ENCODE peak calls at places on chromosome 9, in eight cellular contexts. One of them, this sample, is unnamed.
A peak's percentile ranks its signal among the peaks of the same experiment; 100 is the strongest.

GRCh38 chr9:96491079-96491879 is 41.3 kb downstream of the HABP4 start:
- DNase-seq in fibroblast of lung: peak; percentile 79
- DNase-seq in GM06990: no peak
- DNase-seq in spleen: no peak
- DNase-seq in kidney: no peak
- DNase-seq in effector memory CD4-positive, alpha-beta T cell: no peak
- DNase-seq in colonic mucosa: no peak
- DNase-seq in PC-9: no peak
- DNase-seq in this sample: no peak

GRCh38 chr9:117184173-117184572 is 230.7 kb downstream of the ASTN2 start:
- DNase-seq in effector memory CD4-positive, alpha-beta T cell: no peak
- DNase-seq in GM06990: no peak
- DNase-seq in colonic mucosa: no peak
- DNase-seq in spleen: no peak
- DNase-seq in kidney: no peak
- DNase-seq in PC-9: no peak
- DNase-seq in fibroblast of lung: no peak
- DNase-seq in this sample: no peak

GRCh38 chr9:29966247-29966646 is 2393.0 kb upstream of the C9orf72 start:
- DNase-seq in GM06990: no peak
- DNase-seq in spleen: no peak
- DNase-seq in kidney: no peak
- DNase-seq in PC-9: peak; percentile 4
- DNase-seq in effector memory CD4-positive, alpha-beta T cell: no peak
- DNase-seq in colonic mucosa: no peak
- DNase-seq in fibroblast of lung: no peak
- DNase-seq in this sample: peak; percentile 3

GRCh38 chr9:581673-582497 is 259.6 kb upstream of the DMRT1 start:
- DNase-seq in PC-9: no peak
- DNase-seq in spleen: no peak
- DNase-seq in fibroblast of lung: no peak
- DNase-seq in colonic mucosa: no peak
- DNase-seq in kidney: no peak
- DNase-seq in effector memory CD4-positive, alpha-beta T cell: no peak
- DNase-seq in GM06990: no peak
- DNase-seq in this sample: no peak

GRCh38 chr9:7154003-7154619 is 396.3 kb downstream of the KDM4C start:
- DNase-seq in fibroblast of lung: no peak
- DNase-seq in kidney: no peak
- DNase-seq in effector memory CD4-positive, alpha-beta T cell: no peak
- DNase-seq in GM06990: no peak
- DNase-seq in colonic mucosa: no peak
- DNase-seq in spleen: no peak
- DNase-seq in PC-9: no peak
- DNase-seq in this sample: no peak

GRCh38 chr9:15389173-15389572 is 33.5 kb upstream of the SNAPC3 start:
- DNase-seq in colonic mucosa: no peak
- DNase-seq in GM06990: no peak
- DNase-seq in fibroblast of lung: no peak
- DNase-seq in effector memory CD4-positive, alpha-beta T cell: no peak
- DNase-seq in spleen: no peak
- DNase-seq in PC-9: no peak
- DNase-seq in kidney: no peak
- DNase-seq in this sample: peak; percentile 34

GRCh38 chr9:1869843-1870242 is 145.3 kb upstream of the SMARCA2 start:
- DNase-seq in spleen: no peak
- DNase-seq in PC-9: peak; percentile 1
- DNase-seq in fibroblast of lung: no peak
- DNase-seq in GM06990: peak; percentile 28
- DNase-seq in kidney: no peak
- DNase-seq in colonic mucosa: peak; percentile 20
- DNase-seq in effector memory CD4-positive, alpha-beta T cell: no peak
- DNase-seq in this sample: no peak

GRCh38 chr9:15293727-15294405 is 13.2 kb downstream of the TTC39B start:
- DNase-seq in spleen: no peak
- DNase-seq in effector memory CD4-positive, alpha-beta T cell: peak; percentile 30
- DNase-seq in PC-9: no peak
- DNase-seq in kidney: no peak
- DNase-seq in fibroblast of lung: peak; percentile 54
- DNase-seq in colonic mucosa: no peak
- DNase-seq in GM06990: no peak
- DNase-seq in this sample: no peak

GRCh38 chr9:82147798-82148440 is 159.3 kb downstream of the SPATA31D1 start:
- DNase-seq in colonic mucosa: no peak
- DNase-seq in PC-9: no peak
- DNase-seq in GM06990: no peak
- DNase-seq in fibroblast of lung: no peak
- DNase-seq in effector memory CD4-positive, alpha-beta T cell: no peak
- DNase-seq in spleen: no peak
- DNase-seq in kidney: no peak
- DNase-seq in this sample: no peak

GRCh38 chr9:72894342-72894741 is 58.5 kb downstream of the ALDH1A1 start:
- DNase-seq in fibroblast of lung: peak; percentile 14
- DNase-seq in GM06990: no peak
- DNase-seq in spleen: no peak
- DNase-seq in kidney: no peak
- DNase-seq in PC-9: no peak
- DNase-seq in colonic mucosa: no peak
- DNase-seq in effector memory CD4-positive, alpha-beta T cell: no peak
- DNase-seq in this sample: peak; percentile 11

GRCh38 chr9:97696025-97696822 is 916 bp downstream of the XPA start:
- DNase-seq in kidney: no peak
- DNase-seq in effector memory CD4-positive, alpha-beta T cell: no peak
- DNase-seq in spleen: no peak
- DNase-seq in PC-9: no peak
- DNase-seq in colonic mucosa: no peak
- DNase-seq in fibroblast of lung: peak; percentile 41
- DNase-seq in GM06990: no peak
- DNase-seq in this sample: no peak

GRCh38 chr9:132201139-132201538 is 39.3 kb downstream of the NTNG2 start:
- DNase-seq in PC-9: no peak
- DNase-seq in spleen: no peak
- DNase-seq in kidney: no peak
- DNase-seq in GM06990: no peak
- DNase-seq in effector memory CD4-positive, alpha-beta T cell: no peak
- DNase-seq in fibroblast of lung: no peak
- DNase-seq in colonic mucosa: no peak
- DNase-seq in this sample: no peak

GRCh38 chr9:121372563-121373400 is 2.7 kb upstream of the STOM start:
- DNase-seq in spleen: no peak
- DNase-seq in fibroblast of lung: peak; percentile 83
- DNase-seq in GM06990: no peak
- DNase-seq in PC-9: no peak
- DNase-seq in kidney: no peak
- DNase-seq in effector memory CD4-positive, alpha-beta T cell: no peak
- DNase-seq in colonic mucosa: peak; percentile 49
- DNase-seq in this sample: no peak

GRCh38 chr9:22067196-22067595 is 58.1 kb upstream of the CDKN2B start:
- DNase-seq in kidney: no peak
- DNase-seq in PC-9: no peak
- DNase-seq in GM06990: no peak
- DNase-seq in fibroblast of lung: no peak
- DNase-seq in effector memory CD4-positive, alpha-beta T cell: no peak
- DNase-seq in colonic mucosa: no peak
- DNase-seq in spleen: no peak
- DNase-seq in this sample: no peak

GRCh38 chr9:115395511-115396021 is 277.6 kb upstream of the TNC start:
- DNase-seq in colonic mucosa: no peak
- DNase-seq in GM06990: no peak
- DNase-seq in spleen: no peak
- DNase-seq in kidney: no peak
- DNase-seq in fibroblast of lung: no peak
- DNase-seq in PC-9: no peak
- DNase-seq in effector memory CD4-positive, alpha-beta T cell: no peak
- DNase-seq in this sample: peak; percentile 54

GRCh38 chr9:69573666-69574456 is 98.3 kb downstream of the APBA1 start:
- DNase-seq in spleen: no peak
- DNase-seq in effector memory CD4-positive, alpha-beta T cell: no peak
- DNase-seq in colonic mucosa: no peak
- DNase-seq in PC-9: no peak
- DNase-seq in kidney: no peak
- DNase-seq in fibroblast of lung: peak; percentile 35
- DNase-seq in GM06990: no peak
- DNase-seq in this sample: peak; percentile 72

GRCh38 chr9:33344145-33344544 is 53.8 kb downstream of the NFX1 start:
- DNase-seq in fibroblast of lung: no peak
- DNase-seq in PC-9: no peak
- DNase-seq in GM06990: no peak
- DNase-seq in kidney: no peak
- DNase-seq in effector memory CD4-positive, alpha-beta T cell: no peak
- DNase-seq in spleen: no peak
- DNase-seq in colonic mucosa: no peak
- DNase-seq in this sample: no peak

GRCh38 chr9:33341182-33341581 is 50.9 kb downstream of the NFX1 start:
- DNase-seq in GM06990: no peak
- DNase-seq in colonic mucosa: no peak
- DNase-seq in PC-9: no peak
- DNase-seq in spleen: no peak
- DNase-seq in effector memory CD4-positive, alpha-beta T cell: no peak
- DNase-seq in kidney: no peak
- DNase-seq in fibroblast of lung: no peak
- DNase-seq in this sample: no peak

DNA sequence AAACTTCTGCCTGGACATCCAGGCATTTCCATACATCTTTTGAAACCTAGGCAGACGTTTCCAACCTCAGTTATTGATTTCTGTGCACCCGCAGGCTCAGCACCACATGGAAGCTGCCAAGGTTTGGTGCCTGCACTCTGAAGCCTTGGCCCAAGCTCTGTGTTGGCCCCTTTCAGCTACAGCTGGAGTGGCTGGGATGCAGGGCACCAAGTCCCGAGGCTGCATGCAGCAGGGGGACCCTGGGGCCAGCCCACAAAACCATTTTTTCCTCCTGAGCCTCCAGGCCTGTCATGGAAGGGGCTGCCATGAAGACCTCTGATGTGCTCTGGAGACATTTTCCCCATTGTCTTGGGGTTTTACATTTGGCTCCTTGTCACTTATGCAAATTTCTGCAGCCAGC is 49.9 kb downstream of the NFX1 start:
- DNase-seq in GM06990: no peak
- DNase-seq in colonic mucosa: no peak
- DNase-seq in fibroblast of lung: no peak
- DNase-seq in kidney: no peak
- DNase-seq in PC-9: no peak
- DNase-seq in spleen: no peak
- DNase-seq in effector memory CD4-positive, alpha-beta T cell: no peak
- DNase-seq in this sample: no peak
- H3K36me3 ChIP-seq in GM06990: peaks cover 21% of the 10 kb centered on the region
- H3K36me3 ChIP-seq in colonic mucosa: peaks cover 32% of the 10 kb centered on the region
- H3K36me3 ChIP-seq in fibroblast of lung: peaks cover 13% of the 10 kb centered on the region
- H3K36me3 ChIP-seq in kidney: peaks cover 38% of the 10 kb centered on the region
- H3K36me3 ChIP-seq in PC-9: peaks cover 25% of the 10 kb centered on the region
- H3K36me3 ChIP-seq in spleen: peaks cover 100% of the 10 kb centered on the region
- H3K36me3 ChIP-seq in effector memory CD4-positive, alpha-beta T cell: peaks cover 53% of the 10 kb centered on the region
- H3K36me3 ChIP-seq in this sample: peaks cover 67% of the 10 kb centered on the region

GRCh38 chr9:137182836-137183235 is 5.5 kb downstream of the ANAPC2 start:
- DNase-seq in kidney: no peak
- DNase-seq in GM06990: no peak
- DNase-seq in colonic mucosa: no peak
- DNase-seq in effector memory CD4-positive, alpha-beta T cell: no peak
- DNase-seq in spleen: no peak
- DNase-seq in PC-9: no peak
- DNase-seq in fibroblast of lung: no peak
- DNase-seq in this sample: no peak

GRCh38 chr9:137184881-137185660 is 3.3 kb downstream of the ANAPC2 start:
- DNase-seq in kidney: no peak
- DNase-seq in effector memory CD4-positive, alpha-beta T cell: no peak
- DNase-seq in PC-9: no peak
- DNase-seq in spleen: no peak
- DNase-seq in fibroblast of lung: no peak
- DNase-seq in GM06990: no peak
- DNase-seq in colonic mucosa: no peak
- DNase-seq in this sample: no peak

GRCh38 chr9:137186385-137186784 is 2.0 kb downstream of the ANAPC2 start:
- DNase-seq in GM06990: no peak
- DNase-seq in colonic mucosa: no peak
- DNase-seq in spleen: no peak
- DNase-seq in effector memory CD4-positive, alpha-beta T cell: no peak
- DNase-seq in PC-9: no peak
- DNase-seq in fibroblast of lung: no peak
- DNase-seq in kidney: no peak
- DNase-seq in this sample: no peak

GRCh38 chr9:137185921-137186320 is 2.4 kb downstream of the ANAPC2 start:
- DNase-seq in GM06990: no peak
- DNase-seq in fibroblast of lung: no peak
- DNase-seq in spleen: no peak
- DNase-seq in effector memory CD4-positive, alpha-beta T cell: no peak
- DNase-seq in kidney: no peak
- DNase-seq in PC-9: no peak
- DNase-seq in colonic mucosa: no peak
- DNase-seq in this sample: no peak

DNA sequence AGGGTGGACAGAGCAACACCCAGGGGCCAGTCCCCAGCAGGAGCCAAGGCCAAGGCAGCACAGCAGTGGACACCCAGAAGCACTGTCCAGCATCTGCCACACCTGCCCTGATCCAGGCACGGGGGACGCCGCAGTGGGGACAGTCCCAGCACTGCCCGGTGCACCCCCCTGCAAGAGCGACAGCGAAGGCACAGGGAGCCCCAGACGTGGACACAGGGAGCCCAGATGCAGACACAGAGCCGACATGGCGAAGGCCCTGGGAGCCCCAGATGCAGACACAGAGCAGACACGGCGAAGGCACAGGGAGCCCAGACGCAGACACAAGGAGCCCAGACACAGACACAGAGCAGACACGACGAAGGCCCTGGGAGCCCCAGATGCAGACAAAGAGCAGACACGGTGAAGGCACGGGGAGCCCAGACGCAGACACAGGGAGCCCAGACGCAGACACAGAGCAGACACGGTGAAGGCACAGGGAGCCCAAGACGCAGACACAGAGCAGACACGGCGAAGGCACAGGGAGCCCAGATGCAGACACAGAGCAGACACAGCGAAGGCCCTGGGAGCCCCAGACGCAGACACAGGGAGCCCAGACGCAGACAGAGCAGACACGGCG is 4.3 kb downstream of the ANAPC2 start:
- DNase-seq in effector memory CD4-positive, alpha-beta T cell: no peak
- DNase-seq in PC-9: no peak
- DNase-seq in fibroblast of lung: no peak
- DNase-seq in spleen: no peak
- DNase-seq in kidney: no peak
- DNase-seq in colonic mucosa: no peak
- DNase-seq in GM06990: no peak
- DNase-seq in this sample: no peak
- H3K36me3 ChIP-seq in effector memory CD4-positive, alpha-beta T cell: peaks cover 65% of the 10 kb centered on the region
- H3K36me3 ChIP-seq in PC-9: no peaks in the 10 kb centered on the region
- H3K36me3 ChIP-seq in fibroblast of lung: peaks cover 39% of the 10 kb centered on the region
- H3K36me3 ChIP-seq in spleen: peaks cover 85% of the 10 kb centered on the region
- H3K36me3 ChIP-seq in kidney: peaks cover 27% of the 10 kb centered on the region
- H3K36me3 ChIP-seq in colonic mucosa: peaks cover 3% of the 10 kb centered on the region
- H3K36me3 ChIP-seq in GM06990: peaks cover 41% of the 10 kb centered on the region
- H3K36me3 ChIP-seq in this sample: peaks cover 37% of the 10 kb centered on the region

GRCh38 chr9:130078547-130078946 is 24.8 kb downstream of the GPR107 start:
- DNase-seq in PC-9: no peak
- DNase-seq in kidney: no peak
- DNase-seq in colonic mucosa: no peak
- DNase-seq in fibroblast of lung: no peak
- DNase-seq in GM06990: no peak
- DNase-seq in spleen: no peak
- DNase-seq in effector memory CD4-positive, alpha-beta T cell: no peak
- DNase-seq in this sample: no peak
- H3K36me3 ChIP-seq in PC-9: peaks cover 27% of the 10 kb centered on the region
- H3K36me3 ChIP-seq in kidney: peaks cover 33% of the 10 kb centered on the region
- H3K36me3 ChIP-seq in colonic mucosa: peaks cover 15% of the 10 kb centered on the region
- H3K36me3 ChIP-seq in fibroblast of lung: peaks cover 11% of the 10 kb centered on the region
- H3K36me3 ChIP-seq in GM06990: peaks cover 11% of the 10 kb centered on the region
- H3K36me3 ChIP-seq in spleen: peaks cover 83% of the 10 kb centered on the region
- H3K36me3 ChIP-seq in effector memory CD4-positive, alpha-beta T cell: peaks cover 50% of the 10 kb centered on the region
- H3K36me3 ChIP-seq in this sample: peaks cover 38% of the 10 kb centered on the region

GRCh38 chr9:88604836-88605499 is 70.0 kb downstream of the NXNL2 start:
- DNase-seq in colonic mucosa: no peak
- DNase-seq in effector memory CD4-positive, alpha-beta T cell: no peak
- DNase-seq in fibroblast of lung: peak; percentile 56
- DNase-seq in PC-9: no peak
- DNase-seq in kidney: no peak
- DNase-seq in spleen: no peak
- DNase-seq in GM06990: no peak
- DNase-seq in this sample: no peak
- H3K36me3 ChIP-seq in colonic mucosa: no peaks in the 10 kb centered on the region
- H3K36me3 ChIP-seq in effector memory CD4-positive, alpha-beta T cell: no peaks in the 10 kb centered on the region
- H3K36me3 ChIP-seq in fibroblast of lung: no peaks in the 10 kb centered on the region
- H3K36me3 ChIP-seq in PC-9: no peaks in the 10 kb centered on the region
- H3K36me3 ChIP-seq in kidney: no peaks in the 10 kb centered on the region
- H3K36me3 ChIP-seq in spleen: no peaks in the 10 kb centered on the region
- H3K36me3 ChIP-seq in GM06990: no peaks in the 10 kb centered on the region
- H3K36me3 ChIP-seq in this sample: no peaks in the 10 kb centered on the region

This sample was measured in brain microvascular endothelial cell.